ENCODE peak calls at places on chromosomes 5 and 9, in eight cellular contexts. W is stimulated activated CD4-positive, alpha-beta T cell treated with anti-CD3 and anti-CD28 coated beads, Interleukin-15, amount 100 ng/mL, for 24 hours; D is NCI-H146; Q is lung microvascular endothelial cell; E is stromal cell of bone marrow; K is iris pigment epithelial cell; X is effector memory CD8-positive, alpha-beta T cell; R is psoas muscle. A is an unnamed sample.
A peak's percentile ranks its signal among the peaks of the same experiment; 100 is the strongest.

GRCh38 chr9:18526686-18527085 is 52.7 kb downstream of the ADAMTSL1 start:
- DNase-seq in R (no peak), X (no peak), K (peak; percentile 19), Q (no peak), E (no peak), W (no peak), D (no peak), A (no peak)

GRCh38 chr9:82553654-82554366 is 509.1 kb downstream of the RASEF start:
- DNase-seq in R (no peak), E (no peak), Q (no peak), X (no peak), D (no peak), K (peak; percentile 5), W (no peak), A (no peak)

GRCh38 chr9:128115187-128116103 is 12.1 kb downstream of the PTGES2 start:
- DNase-seq in D (no peak), E (no peak), R (peak; percentile 12), Q (no peak), X (no peak), K (no peak), W (peak; percentile 26), A (no peak)

GRCh38 chr9:129319938-129320481 is 141.9 kb upstream of the IER5L start:
- DNase-seq in X (no peak), Q (no peak), W (no peak), K (no peak), D (no peak), R (no peak), E (no peak), A (no peak)

GRCh38 chr5:154092356-154092755 is 53.6 kb downstream of the MFAP3 start:
- DNase-seq in X (no peak), Q (no peak), R (no peak), D (no peak), W (no peak), K (peak; percentile 94), E (no peak), A (no peak)

GRCh38 chr9:135602789-135603481 is 36.4 kb downstream of the GLT6D1 start:
- DNase-seq in X (peak; percentile 66), K (peak; percentile 24), E (peak; percentile 7), W (peak; percentile 67), Q (peak; percentile 47), R (no peak), D (no peak), A (no peak)

GRCh38 chr5:4627887-4628286 is 512.2 kb upstream of the ADAMTS16 start:
- DNase-seq in Q (no peak), R (no peak), D (peak; percentile 73), K (no peak), W (no peak), X (no peak), E (no peak), A (no peak)

GRCh38 chr5:150507283-150508020 is 479 bp upstream of the NDST1 start:
- DNase-seq in X (no peak), E (no peak), D (no peak), K (no peak), R (no peak), W (no peak), Q (no peak), A (no peak)

GRCh38 chr5:107889387-107889786 is 218.7 kb upstream of the EFNA5 start:
- DNase-seq in W (no peak), K (peak; percentile 17), Q (peak; percentile 49), R (no peak), D (no peak), X (no peak), E (no peak), A (no peak)

GRCh38 chr5:148455055-148455675 is 71.4 kb downstream of the FBXO38 start:
- DNase-seq in D (no peak), W (no peak), E (peak; percentile 9), R (no peak), X (no peak), K (no peak), Q (peak; percentile 50), A (no peak)

GRCh38 chr5:159935946-159936345 is 19.7 kb downstream of the ADRA1B start:
- DNase-seq in D (no peak), R (no peak), E (no peak), Q (no peak), K (no peak), W (no peak), X (no peak), A (no peak)

GRCh38 chr5:56323505-56323904 is 90.4 kb upstream of the ANKRD55 start:
- DNase-seq in W (no peak), R (no peak), Q (peak; percentile 46), D (no peak), X (no peak), E (no peak), K (peak; percentile 83), A (no peak)

GRCh38 chr5:86757824-86758223 is 140.1 kb downstream of the COX7C start:
- DNase-seq in R (no peak), E (no peak), K (peak; percentile 11), D (no peak), Q (no peak), W (no peak), X (no peak), A (no peak)

GRCh38 chr5:74639538-74640449 is 734 bp downstream of the ENC1 start:
- DNase-seq in R (peak; percentile 62), D (peak; percentile 81), K (peak; percentile 56), W (peak; percentile 59), Q (peak; percentile 52), X (peak; percentile 36), E (no peak), A (no peak)

GRCh38 chr5:132470596-132470995 is 20.0 kb downstream of the IRF1 start:
- DNase-seq in X (no peak), K (no peak), R (no peak), E (no peak), W (no peak), Q (no peak), D (no peak), A (no peak)

GRCh38 chr5:7317751-7318150 is 78.2 kb upstream of the ADCY2 start:
- DNase-seq in R (no peak), W (no peak), K (no peak), Q (no peak), X (no peak), E (no peak), D (no peak), A (no peak)

GRCh38 chr9:4366649-4367330 is 66.9 kb upstream of the GLIS3 start:
- DNase-seq in R (no peak), D (peak; percentile 27), Q (peak; percentile 74), W (peak; percentile 47), X (no peak), E (peak; percentile 36), K (peak; percentile 60), A (peak; percentile 75)

GRCh38 chr9:113712053-113712452 is 164.1 kb upstream of the ZNF618 start:
- DNase-seq in D (no peak), E (peak; percentile 9), K (peak; percentile 75), Q (no peak), R (no peak), W (no peak), X (no peak), A (no peak)

GRCh38 chr9:132857031-132857430 is 21.1 kb downstream of the AK8 start:
- DNase-seq in W (no peak), K (peak; percentile 75), X (no peak), R (peak; percentile 53), Q (no peak), E (peak; percentile 80), D (no peak), A (no peak)

GRCh38 chr9:121698627-121699270 is 47.3 kb downstream of the DAB2IP start:
- DNase-seq in X (no peak), D (peak; percentile 65), E (no peak), K (no peak), Q (peak; percentile 14), R (peak; percentile 33), W (peak; percentile 16), A (no peak)

GRCh38 chr9:110426052-110426709 is 88.5 kb upstream of the TXNDC8 start:
- DNase-seq in W (no peak), K (peak; percentile 43), R (no peak), Q (peak; percentile 16), E (no peak), X (no peak), D (no peak), A (no peak)

GRCh38 chr9:135239100-135239768 is 151.8 kb downstream of the OLFM1 start:
- DNase-seq in R (peak; percentile 1), W (no peak), X (no peak), Q (no peak), D (no peak), K (no peak), E (no peak), A (no peak)

GRCh38 chr9:135613946-135614805 is 25.2 kb downstream of the GLT6D1 start:
- DNase-seq in D (no peak), W (no peak), R (no peak), K (no peak), X (no peak), Q (no peak), E (no peak), A (no peak)

GRCh38 chr5:181217111-181217804 is 5.8 kb upstream of the TRIM41 start:
- DNase-seq in D (no peak), W (peak; percentile 81), X (peak; percentile 62), Q (peak; percentile 54), K (peak; percentile 64), E (no peak), R (peak; percentile 58), A (peak; percentile 34)

GRCh38 chr5:93585054-93585751 is 2.2 kb downstream of the NR2F1 start:
- DNase-seq in Q (peak; percentile 60), W (no peak), D (peak; percentile 45), R (no peak), X (no peak), K (peak; percentile 10), E (no peak), A (no peak)

GRCh38 chr9:8863886-8864881 is 1064.6 kb upstream of the DMAC1 start:
- DNase-seq in X (no peak), K (peak; percentile 9), R (no peak), D (no peak), E (no peak), W (no peak), Q (no peak), A (no peak)

GRCh38 chr9:75921403-75922127 is 31.1 kb downstream of the PCSK5 start:
- DNase-seq in R (no peak), E (no peak), D (no peak), K (no peak), X (no peak), Q (no peak), W (no peak), A (no peak)

GRCh38 chr5:139147743-139148079 is 50.5 kb downstream of the SIL1 start:
- DNase-seq in W (no peak), Q (peak; percentile 27), D (no peak), X (no peak), R (peak; percentile 52), K (peak; percentile 34), E (no peak), A (peak; percentile 52)

GRCh38 chr5:178058321-178059012 is 54.9 kb upstream of the N4BP3 start:
- DNase-seq in E (no peak), X (no peak), Q (no peak), W (no peak), D (peak; percentile 35), K (no peak), R (no peak), A (no peak)

GRCh38 chr9:129597355-129598088 is 23.4 kb downstream of the C9orf50 start:
- DNase-seq in X (no peak), D (no peak), E (no peak), R (peak; percentile 75), K (peak; percentile 88), Q (peak; percentile 52), W (peak; percentile 40), A (no peak)

GRCh38 chr5:164053123-164053522 is 547.7 kb downstream of the MAT2B start:
- DNase-seq in X (no peak), R (no peak), K (no peak), D (no peak), W (no peak), Q (peak; percentile 31), E (no peak), A (no peak)

GRCh38 chr9:94920439-94920951 is 194.0 kb downstream of the AOPEP start:
- DNase-seq in W (no peak), Q (no peak), D (no peak), E (no peak), R (peak; percentile 67), K (peak; percentile 60), X (no peak), A (no peak)

GRCh38 chr5:157059093-157059539 is at the start of gene HAVCR1:
- DNase-seq in R (no peak), D (no peak), E (no peak), K (no peak), Q (no peak), W (no peak), X (no peak), A (no peak)

GRCh38 chr9:132006657-132007370 is 72.9 kb downstream of the MED27 start:
- DNase-seq in Q (no peak), X (no peak), D (peak; percentile 54), K (peak; percentile 63), R (no peak), W (peak; percentile 54), E (peak; percentile 65), A (no peak)